ENCODE peak calls at places on chromosomes 12 and 14, in nine cellular contexts. W is ascending aorta, J is cardiac muscle cell, S is testis, G is Peyer's patch, O is ovary, L is IMR-90, P is tibial artery, D is lung. K is an unnamed sample.
A peak's percentile ranks its signal among the peaks of the same experiment; 100 is the strongest.

GRCh38 chr14:54564799-54565235 is 2.1 kb upstream of the SAMD4A start:
- DNase-seq in D (no peak), J (no peak), W (no peak), P (no peak), G (no peak), L (peak; percentile 87), O (no peak), S (peak; percentile 38), K (peak; percentile 39)

GRCh38 chr12:106585862-106586534 is 3.2 kb downstream of the RFX4 start:
- DNase-seq in L (no peak), O (no peak), S (no peak), D (no peak), G (no peak), P (no peak), J (peak; percentile 57), W (no peak), K (no peak)

GRCh38 chr12:122368361-122369073 is 54.0 kb downstream of the CLIP1 start:
- DNase-seq in L (peak; percentile 81), G (no peak), P (no peak), W (no peak), J (no peak), S (peak; percentile 10), O (no peak), D (no peak), K (peak; percentile 33)

GRCh38 chr14:32802295-32802694 is 136.4 kb upstream of the NPAS3 start:
- DNase-seq in W (no peak), L (no peak), J (no peak), P (no peak), S (no peak), D (no peak), O (no peak), G (no peak), K (no peak)

GRCh38 chr14:67697006-67697405 is 1.4 kb upstream of the RDH11 start:
- DNase-seq in S (no peak), L (no peak), W (no peak), G (no peak), O (no peak), D (no peak), J (no peak), P (no peak), K (no peak)

GRCh38 chr14:54902143-54902520 is 494 bp downstream of the GCH1 start:
- DNase-seq in G (peak; percentile 82), L (peak; percentile 31), S (peak; percentile 77), O (peak; percentile 51), D (peak; percentile 68), W (peak; percentile 31), P (peak; percentile 81), J (peak; percentile 68), K (peak; percentile 69)

GRCh38 chr12:101670007-101670671 is 27.3 kb upstream of the CHPT1 start:
- DNase-seq in O (no peak), G (peak; percentile 21), W (no peak), L (peak; percentile 58), D (peak; percentile 35), J (peak; percentile 43), P (no peak), S (peak; percentile 36), K (peak; percentile 29)

GRCh38 chr14:67359319-67359774 is 257 bp downstream of the ATP6V1D start:
- DNase-seq in J (peak; percentile 40), S (no peak), D (peak; percentile 33), O (peak; percentile 39), W (no peak), L (peak; percentile 63), G (no peak), P (no peak), K (no peak)

GRCh38 chr12:77861317-77861716 is 30.6 kb downstream of the NAV3 start:
- DNase-seq in D (no peak), S (no peak), P (no peak), G (no peak), L (no peak), W (no peak), O (no peak), J (no peak), K (no peak)

GRCh38 chr14:38040411-38040810 is 167.3 kb upstream of the SSTR1 start:
- DNase-seq in J (no peak), L (no peak), O (no peak), G (no peak), S (no peak), W (no peak), P (no peak), D (no peak), K (no peak)

GRCh38 chr14:100159107-100159864 is at the start of gene DEGS2:
- DNase-seq in J (peak; percentile 54), D (peak; percentile 54), G (peak; percentile 81), L (no peak), O (no peak), P (no peak), W (no peak), S (peak; percentile 43), K (no peak)

GRCh38 chr14:94005324-94005723 is 8.2 kb downstream of the CCDC197 start:
- DNase-seq in P (no peak), G (no peak), W (no peak), J (no peak), L (no peak), D (no peak), O (no peak), S (no peak), K (no peak)

GRCh38 chr12:6771509-6772330 is 600 bp upstream of the LAG3 start:
- DNase-seq in P (no peak), L (no peak), W (no peak), S (no peak), J (no peak), D (no peak), O (no peak), G (no peak), K (no peak)

GRCh38 chr12:6772331-6772695 is at the start of gene LAG3:
- DNase-seq in G (peak; percentile 37), O (no peak), L (no peak), W (no peak), D (no peak), S (peak; percentile 34), P (no peak), J (no peak), K (no peak)

GRCh38 chr12:6770094-6770493 is 2.2 kb upstream of the LAG3 start:
- DNase-seq in P (no peak), W (no peak), D (no peak), G (no peak), S (no peak), O (no peak), L (no peak), J (no peak), K (no peak)

GRCh38 chr12:6770600-6770999 is 1.7 kb upstream of the LAG3 start:
- DNase-seq in O (no peak), L (no peak), G (no peak), J (no peak), W (no peak), P (no peak), D (no peak), S (no peak), K (no peak)

GRCh38 chr12:6771091-6771495 is 1.2 kb upstream of the LAG3 start:
- DNase-seq in W (no peak), O (no peak), J (no peak), G (no peak), L (no peak), P (no peak), D (no peak), S (peak; percentile 47), K (peak; percentile 78)
- H3K4me1 ChIP-seq in W (peaks cover 4% of the 10 kb centered on the region), O (peaks cover 17% of the 10 kb centered on the region), J (peaks cover 10% of the 10 kb centered on the region), G (peaks cover 64% of the 10 kb centered on the region), L (peaks cover 13% of the 10 kb centered on the region), P (no peaks in the 10 kb centered on the region), D (peaks cover 7% of the 10 kb centered on the region), S (peaks cover 34% of the 10 kb centered on the region), K (peaks cover 11% of the 10 kb centered on the region)

DNA sequence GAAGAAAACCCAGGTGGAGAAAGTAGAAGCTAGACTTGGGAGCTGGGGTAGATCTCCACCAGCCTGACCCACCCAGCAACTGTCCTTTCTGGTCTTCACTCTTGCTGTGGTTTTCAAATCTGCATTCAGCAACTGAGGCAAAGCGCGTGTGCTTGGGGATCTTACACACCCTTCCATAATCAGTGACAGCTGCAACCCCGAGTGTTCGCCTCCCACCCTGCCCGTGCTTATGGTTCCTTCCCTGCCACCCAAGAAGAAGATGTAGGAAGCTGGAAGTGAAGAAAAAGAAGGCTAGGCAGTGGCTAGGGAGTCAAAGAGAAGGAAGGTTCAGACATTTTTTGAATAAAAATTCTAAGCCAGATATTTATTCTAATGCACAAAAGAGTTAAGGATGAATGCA is 162.6 kb upstream of the CCND2 start:
- DNase-seq in L (no peak), D (peak; percentile 14), S (no peak), G (no peak), W (no peak), P (no peak), J (no peak), O (no peak), K (no peak)
- TF ChIP-seq CTCF in L (no peak), D (no peak), S (no peak), G (no peak), W (no peak), P (no peak), J (no peak), O (no peak), K (no peak)

GRCh38 chr12:64658892-64659481 is 48.7 kb downstream of the RASSF3 start:
- DNase-seq in W (no peak), O (no peak), L (no peak), D (no peak), J (peak; percentile 4), P (no peak), G (no peak), S (no peak), K (no peak)

GRCh38 chr12:64652346-64652745 is 42.1 kb downstream of the RASSF3 start:
- DNase-seq in L (no peak), D (no peak), P (no peak), J (no peak), S (no peak), W (no peak), G (no peak), O (no peak), K (no peak)

GRCh38 chr12:64656429-64656828 is 46.1 kb downstream of the RASSF3 start:
- DNase-seq in P (no peak), O (no peak), W (no peak), L (no peak), D (no peak), S (no peak), G (no peak), J (no peak), K (no peak)

GRCh38 chr12:64653123-64653522 is 42.8 kb downstream of the RASSF3 start:
- DNase-seq in S (no peak), J (no peak), W (no peak), G (no peak), O (no peak), P (no peak), L (no peak), D (no peak), K (no peak)

DNA sequence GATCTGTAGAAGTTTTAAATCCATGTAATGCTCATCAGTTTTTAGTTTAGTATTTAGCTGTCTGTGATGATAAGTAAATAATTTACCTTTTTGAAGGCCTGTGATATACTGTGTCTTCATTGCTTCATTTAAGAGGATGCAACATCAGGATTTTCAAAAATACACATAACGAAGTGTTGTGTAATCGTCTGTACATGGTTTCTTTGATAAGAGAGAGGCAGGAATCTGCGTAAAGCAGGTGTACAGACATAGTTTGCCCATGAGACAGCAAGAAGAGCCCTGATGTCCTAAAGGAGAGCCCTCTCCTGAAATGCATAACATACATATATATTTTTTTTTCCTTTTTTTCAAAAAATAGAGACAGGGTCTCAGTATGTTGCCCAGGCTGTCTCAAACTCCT is 44.8 kb downstream of the RASSF3 start:
- DNase-seq in W (no peak), O (no peak), L (no peak), D (no peak), S (no peak), G (no peak), J (no peak), P (no peak), K (no peak)
- H3K4me3 ChIP-seq in W (no peak overlapping the region), O (no peak overlapping the region), L (no peak overlapping the region), D (no peak overlapping the region), S (no peak overlapping the region), G (no peak overlapping the region), J (no peak overlapping the region), P (no peak overlapping the region), K (no peak overlapping the region)

GRCh38 chr12:74641694-74642093 is 104.1 kb downstream of the ATXN7L3B start:
- DNase-seq in G (no peak), J (no peak), L (no peak), W (no peak), O (no peak), P (no peak), S (no peak), D (no peak), K (no peak)
- H3K4me1 ChIP-seq in G (no peaks in the 10 kb centered on the region), J (no peaks in the 10 kb centered on the region), L (no peaks in the 10 kb centered on the region), W (no peaks in the 10 kb centered on the region), O (no peaks in the 10 kb centered on the region), P (no peaks in the 10 kb centered on the region), S (no peaks in the 10 kb centered on the region), D (no peaks in the 10 kb centered on the region), K (no peaks in the 10 kb centered on the region)

K was measured in adrenal gland.